ENCODE peak calls at places on chromosomes 5 and 9, in nine cellular contexts. K, P, J, C, U, T, D, N and B are unnamed samples.

GRCh38 chr9:136059321-136059791 is 35.7 kb downstream of the NACC2 start:
- DNase-seq in D (no peak), T (no peak), K (no peak), N (no peak), U (no peak), J (no peak), P (no peak), C (no peak), B (no peak)

GRCh38 chr9:113763429-113763828 is 112.7 kb upstream of the ZNF618 start:
- DNase-seq in K (no peak), D (no peak), T (no peak), N (no peak), P (no peak), U (no peak), C (no peak), J (no peak), B (no peak)

GRCh38 chr9:73155968-73156592 is 4.4 kb downstream of the ANXA1 start:
- DNase-seq in K (no peak), J (no peak), T (no peak), D (no peak), C (no peak), N (no peak), P (no peak), U (no peak), B (no peak)

GRCh38 chr5:79070002-79070567 is 518 bp downstream of the BHMT2 start:
- DNase-seq in U (no peak), N (peak; percentile 79), C (no peak), K (no peak), P (peak; percentile 67), J (no peak), T (peak; percentile 14), D (no peak), B (no peak)

GRCh38 chr5:131357739-131358561 is 94.1 kb downstream of the CDC42SE2 start:
- DNase-seq in N (no peak), U (no peak), D (peak; percentile 56), T (no peak), J (no peak), P (no peak), C (no peak), K (no peak), B (no peak)

GRCh38 chr5:40991981-40992559 is 79.1 kb downstream of the MROH2B start:
- DNase-seq in T (no peak), D (no peak), J (no peak), P (no peak), N (no peak), C (no peak), K (no peak), U (no peak), B (no peak)

GRCh38 chr5:13248236-13248635 is 696.3 kb downstream of the DNAH5 start:
- DNase-seq in N (no peak), J (no peak), K (no peak), P (no peak), C (no peak), T (no peak), U (no peak), D (no peak), B (no peak)

GRCh38 chr9:109834855-109835254 is 54.9 kb downstream of the PALM2AKAP2 start:
- DNase-seq in C (no peak), T (no peak), D (no peak), K (no peak), P (no peak), J (no peak), U (no peak), N (no peak), B (no peak)

GRCh38 chr5:113546711-113547159 is 33.2 kb downstream of the YTHDC2 start:
- DNase-seq in D (no peak), P (no peak), N (no peak), J (no peak), K (no peak), C (no peak), U (no peak), T (peak; percentile 22), B (no peak)